ENCODE peak calls at places on chromosomes 6 and 20, in nine cellular contexts. B is activated T-cell treated with anti-CD3 and anti-CD28 coated beads, Interleukin-2, amount 50 U/mL, for 4 hours; Y is RPMI8226; P is activated B cell treated with CpG ODN at 0.5 μM for 24 hours; I is hypothalamus; V is T follicular helper cell; X is ovary; T is stimulated activated CD4-positive, alpha-beta T cell treated with anti-CD3 and anti-CD28 coated beads, Interleukin-4, amount 100 ng/mL, for 24 hours; A is CD8-positive, alpha-beta T cell. R is an unnamed sample.

GRCh38 chr20:61976650-61977332 is 88.9 kb downstream of the TAF4 start:
- DNase-seq in B (no peak), Y (no peak), P (no peak), I (no peak), V (no peak), X (no peak), T (no peak), A (no peak), R (no peak)

GRCh38 chr20:50523552-50524167 is 13.5 kb downstream of the PTPN1 start:
- DNase-seq in B (no peak), Y (no peak), P (no peak), I (no peak), V (no peak), X (no peak), T (no peak), A (no peak), R (no peak)

GRCh38 chr6:87102296-87102695 is 7.4 kb upstream of the CGA start:
- DNase-seq in B (no peak), Y (no peak), P (no peak), I (no peak), V (no peak), X (no peak), T (no peak), A (no peak), R (no peak)

GRCh38 chr20:52340036-52340634 is 148.6 kb upstream of the ZFP64 start:
- DNase-seq in B (no peak), Y (no peak), P (no peak), I (no peak), V (no peak), X (no peak), T (no peak), A (no peak), R (no peak)

GRCh38 chr20:54340667-54341081 is 132.8 kb downstream of the PFDN4 start:
- DNase-seq in B (no peak), Y (no peak), P (no peak), I (no peak), V (no peak), X (no peak), T (no peak), A (no peak), R (no peak)

GRCh38 chr20:29741594-29741893 is 1515.9 kb upstream of the DEFB115 start:
- DNase-seq in B (no peak), Y (no peak), P (no peak), I (no peak), V (no peak), X (no peak), T (no peak), A (no peak), R (no peak)

GRCh38 chr20:44618318-44618731 is 33.2 kb downstream of the ADA start:
- DNase-seq in B (no peak), Y (no peak), P (no peak), I (no peak), V (no peak), X (no peak), T (peak), A (peak), R (no peak)

GRCh38 chr6:68343901-68344300 is 291.2 kb upstream of the ADGRB3 start:
- DNase-seq in B (no peak), Y (peak), P (no peak), I (no peak), V (no peak), X (no peak), T (no peak), A (no peak), R (peak)

GRCh38 chr6:161838306-161839035 is 564.6 kb upstream of the AGPAT4 start:
- DNase-seq in B (no peak), Y (no peak), P (no peak), I (no peak), V (no peak), X (peak), T (no peak), A (no peak), R (no peak)

GRCh38 chr6:151109361-151109760 is 130.4 kb upstream of the AKAP12 start:
- DNase-seq in B (no peak), Y (no peak), P (no peak), I (no peak), V (no peak), X (no peak), T (no peak), A (no peak), R (peak)

GRCh38 chr6:111566873-111567517 is 38.7 kb downstream of the TRAF3IP2 start:
- DNase-seq in B (no peak), Y (no peak), P (no peak), I (no peak), V (no peak), X (no peak), T (no peak), A (no peak), R (no peak)

GRCh38 chr6:155264704-155265320 is 999 bp downstream of the CLDN20 start:
- DNase-seq in B (no peak), Y (no peak), P (no peak), I (no peak), V (no peak), X (no peak), T (no peak), A (no peak), R (peak)

GRCh38 chr6:62614442-62614841 is 328.4 kb upstream of the KHDRBS2 start:
- DNase-seq in B (no peak), Y (no peak), P (no peak), I (no peak), V (no peak), X (no peak), T (no peak), A (no peak), R (no peak)

GRCh38 chr6:117317261-117317660 is 51.9 kb downstream of the VGLL2 start:
- DNase-seq in B (no peak), Y (peak), P (no peak), I (no peak), V (no peak), X (no peak), T (no peak), A (no peak), R (peak)

GRCh38 chr6:170293881-170294755 is 3.2 kb upstream of the DLL1 start:
- DNase-seq in B (no peak), Y (no peak), P (no peak), I (no peak), V (no peak), X (no peak), T (no peak), A (no peak), R (no peak)

GRCh38 chr6:83231146-83231545 is 38.0 kb downstream of the RWDD2A start:
- DNase-seq in B (no peak), Y (no peak), P (no peak), I (no peak), V (no peak), X (no peak), T (no peak), A (no peak), R (no peak)

GRCh38 chr6:47379328-47379727 is 69.6 kb upstream of the TNFRSF21 start:
- DNase-seq in B (no peak), Y (no peak), P (no peak), I (no peak), V (no peak), X (no peak), T (no peak), A (no peak), R (no peak)

R was measured in mesenchymal stem cell.